ENCODE peak calls at places on chromosomes 12 and 14, in ten cellular contexts. K is NCI-H345; B is activated CD4-positive, alpha-beta T cell treated with anti-CD3 and anti-CD28 coated beads for 48 hours; L is CD8-positive, alpha-beta memory T cell; U is stimulated activated CD4-positive, alpha-beta T cell treated with anti-CD3 and anti-CD28 coated beads, Interleukin-15, amount 100 ng/mL, for 24 hours; G is effector CD8-positive, alpha-beta T cell; D is GM06990; J is LoVo; C is NCI-H1417; S is NCI-H1694 treated with DMSO at 0.1 percent for 48 hours. O is an unnamed sample.

GRCh38 chr12:74292351-74293194 is 245.1 kb upstream of the ATXN7L3B start:
- DNase-seq in B (no peak), D (no peak), J (no peak), C (no peak), S (no peak), K (no peak), G (no peak), U (no peak), L (no peak), O (no peak)

GRCh38 chr12:59973515-59973914 is 377.7 kb downstream of the SLC16A7 start:
- DNase-seq in G (no peak), J (no peak), L (no peak), U (no peak), B (no peak), K (no peak), D (no peak), S (no peak), C (no peak), O (peak)

GRCh38 chr14:39055786-39056474 is 47.1 kb downstream of the SEC23A start:
- DNase-seq in C (peak), S (no peak), G (no peak), D (no peak), K (no peak), B (no peak), L (no peak), J (no peak), U (no peak), O (no peak)

GRCh38 chr14:70771781-70772212 is 37.5 kb downstream of the MAP3K9 start:
- DNase-seq in K (no peak), G (no peak), S (no peak), C (no peak), L (no peak), D (no peak), J (no peak), U (no peak), B (no peak), O (peak)

GRCh38 chr14:95294834-95295599 is 24.7 kb downstream of the CLMN start:
- DNase-seq in U (no peak), B (no peak), D (no peak), C (no peak), J (no peak), L (no peak), S (peak), K (peak), G (no peak), O (no peak)

GRCh38 chr14:50763386-50764007 is 67.5 kb downstream of the NIN start:
- DNase-seq in C (no peak), G (no peak), B (no peak), D (no peak), U (no peak), K (no peak), S (no peak), J (peak), L (no peak), O (no peak)

GRCh38 chr12:40330180-40330579 is 105.4 kb downstream of the LRRK2 start:
- DNase-seq in K (no peak), D (no peak), C (no peak), J (no peak), S (no peak), L (no peak), B (no peak), U (no peak), G (no peak), O (no peak)

GRCh38 chr12:96986883-96987523 is 79.9 kb downstream of the NEDD1 start:
- DNase-seq in S (peak), L (no peak), G (no peak), K (peak), U (peak), B (peak), C (peak), J (peak), D (no peak), O (peak)

GRCh38 chr12:52249511-52250047 is 16.5 kb downstream of the KRT7 start:
- DNase-seq in J (no peak), K (no peak), C (no peak), L (no peak), B (no peak), S (no peak), G (no peak), D (no peak), U (no peak), O (no peak)

GRCh38 chr12:30725739-30726138 is 29.0 kb downstream of the CAPRIN2 start:
- DNase-seq in J (peak), L (no peak), B (no peak), G (no peak), D (no peak), S (no peak), C (no peak), U (no peak), K (no peak), O (no peak)

GRCh38 chr14:70254476-70254961 is 65.8 kb upstream of the SLC8A3 start:
- DNase-seq in D (peak), S (peak), B (peak), J (peak), L (no peak), U (peak), K (peak), G (no peak), C (peak), O (no peak)

GRCh38 chr14:95535226-95536021 is 574 bp downstream of the GLRX5 start:
- DNase-seq in B (peak), D (peak), K (no peak), L (no peak), C (peak), U (peak), G (no peak), J (no peak), S (no peak), O (no peak)

GRCh38 chr14:20327005-20327869 is 5.8 kb downstream of the CCNB1IP1 start:
- DNase-seq in C (peak), U (no peak), L (peak), D (no peak), J (peak), B (no peak), K (peak), G (no peak), S (peak), O (peak)

O was measured in foreskin melanocyte.